ENCODE peak calls at places on chromosomes 2 and 18, in six cellular contexts. One of them, this sample, is unnamed. For H3K4me1, the result is how much of the 10 kb centered on the place peaks cover.

GRCh38 chr2:172710584-172711024 is 25.0 kb upstream of the RAPGEF4 start:
- DNase-seq in adrenal gland: no peak
- DNase-seq in Peyer's patch: peak
- DNase-seq in right cardiac atrium: no peak
- DNase-seq in neural progenitor cell: peak
- DNase-seq in mucosa of descending colon: peak
- DNase-seq in this sample: no peak

GRCh38 chr2:72991980-72992733 is 74.8 kb downstream of the EMX1 start:
- DNase-seq in adrenal gland: no peak
- DNase-seq in Peyer's patch: peak
- DNase-seq in right cardiac atrium: no peak
- DNase-seq in neural progenitor cell: no peak
- DNase-seq in mucosa of descending colon: no peak
- DNase-seq in this sample: no peak

GRCh38 chr18:33557706-33558105 is 20.3 kb upstream of the ASXL3 start:
- DNase-seq in adrenal gland: no peak
- DNase-seq in Peyer's patch: no peak
- DNase-seq in right cardiac atrium: no peak
- DNase-seq in neural progenitor cell: no peak
- DNase-seq in mucosa of descending colon: no peak
- DNase-seq in this sample: no peak

GRCh38 chr2:188291142-188291616 is 495 bp upstream of the GULP1 start:
- DNase-seq in adrenal gland: peak
- DNase-seq in Peyer's patch: peak
- DNase-seq in right cardiac atrium: peak
- DNase-seq in neural progenitor cell: peak
- DNase-seq in mucosa of descending colon: peak
- DNase-seq in this sample: no peak

GRCh38 chr2:54271843-54272600 is 16.0 kb upstream of the TSPYL6 start:
- DNase-seq in adrenal gland: no peak
- DNase-seq in Peyer's patch: peak
- DNase-seq in right cardiac atrium: no peak
- DNase-seq in neural progenitor cell: no peak
- DNase-seq in mucosa of descending colon: no peak
- DNase-seq in this sample: no peak

GRCh38 chr2:134283701-134284100 is 29.8 kb downstream of the MGAT5 start:
- DNase-seq in adrenal gland: no peak
- DNase-seq in Peyer's patch: no peak
- DNase-seq in right cardiac atrium: no peak
- DNase-seq in neural progenitor cell: no peak
- DNase-seq in mucosa of descending colon: no peak
- DNase-seq in this sample: no peak

GRCh38 chr18:8615397-8616025 is 6.3 kb downstream of the RAB12 start:
- DNase-seq in adrenal gland: peak
- DNase-seq in Peyer's patch: no peak
- DNase-seq in right cardiac atrium: peak
- DNase-seq in neural progenitor cell: no peak
- DNase-seq in mucosa of descending colon: peak
- DNase-seq in this sample: no peak

GRCh38 chr2:16507655-16508054 is 158.0 kb downstream of the CYRIA start:
- DNase-seq in adrenal gland: no peak
- DNase-seq in Peyer's patch: no peak
- DNase-seq in right cardiac atrium: no peak
- DNase-seq in neural progenitor cell: peak
- DNase-seq in mucosa of descending colon: peak
- DNase-seq in this sample: no peak

GRCh38 chr2:111923271-111923670 is 24.9 kb downstream of the MERTK start:
- DNase-seq in adrenal gland: no peak
- DNase-seq in Peyer's patch: no peak
- DNase-seq in right cardiac atrium: no peak
- DNase-seq in neural progenitor cell: no peak
- DNase-seq in mucosa of descending colon: no peak
- DNase-seq in this sample: no peak

GRCh38 chr2:237315170-237315880 is 98.6 kb downstream of the COL6A3 start:
- DNase-seq in adrenal gland: peak
- DNase-seq in Peyer's patch: peak
- DNase-seq in right cardiac atrium: peak
- DNase-seq in neural progenitor cell: peak
- DNase-seq in mucosa of descending colon: peak
- DNase-seq in this sample: no peak

GRCh38 chr18:63409301-63409700 is 13.0 kb downstream of the VPS4B start:
- DNase-seq in adrenal gland: no peak
- DNase-seq in Peyer's patch: no peak
- DNase-seq in right cardiac atrium: no peak
- DNase-seq in neural progenitor cell: no peak
- DNase-seq in mucosa of descending colon: no peak
- DNase-seq in this sample: no peak

GRCh38 chr18:9827856-9828793 is 57.6 kb upstream of the TXNDC2 start:
- DNase-seq in adrenal gland: peak
- DNase-seq in Peyer's patch: peak
- DNase-seq in right cardiac atrium: peak
- DNase-seq in neural progenitor cell: no peak
- DNase-seq in mucosa of descending colon: peak
- DNase-seq in this sample: no peak

GRCh38 chr2:25548587-25548986 is 124.8 kb downstream of the DTNB start:
- DNase-seq in adrenal gland: no peak
- DNase-seq in Peyer's patch: no peak
- DNase-seq in right cardiac atrium: no peak
- DNase-seq in neural progenitor cell: no peak
- DNase-seq in mucosa of descending colon: no peak
- DNase-seq in this sample: no peak

GRCh38 chr2:15965564-15966019 is 25.2 kb downstream of the MYCN start:
- DNase-seq in adrenal gland: no peak
- DNase-seq in Peyer's patch: peak
- DNase-seq in right cardiac atrium: no peak
- DNase-seq in neural progenitor cell: peak
- DNase-seq in mucosa of descending colon: no peak
- DNase-seq in this sample: no peak

GRCh38 chr2:98884658-98885057 is 51.4 kb downstream of the CRACDL start:
- DNase-seq in adrenal gland: no peak
- DNase-seq in Peyer's patch: no peak
- DNase-seq in right cardiac atrium: no peak
- DNase-seq in neural progenitor cell: no peak
- DNase-seq in mucosa of descending colon: no peak
- DNase-seq in this sample: no peak

GRCh38 chr2:231059756-231060155 is 3.1 kb downstream of the PSMD1 start:
- DNase-seq in adrenal gland: no peak
- DNase-seq in Peyer's patch: no peak
- DNase-seq in right cardiac atrium: no peak
- DNase-seq in neural progenitor cell: no peak
- DNase-seq in mucosa of descending colon: no peak
- DNase-seq in this sample: no peak

GRCh38 chr2:3193423-3194330 is 183.9 kb downstream of the EIPR1 start:
- DNase-seq in adrenal gland: no peak
- DNase-seq in Peyer's patch: no peak
- DNase-seq in right cardiac atrium: no peak
- DNase-seq in neural progenitor cell: no peak
- DNase-seq in mucosa of descending colon: no peak
- DNase-seq in this sample: no peak

GRCh38 chr2:240957656-240958365 is 40.6 kb upstream of the SNED1 start:
- DNase-seq in adrenal gland: peak
- DNase-seq in Peyer's patch: peak
- DNase-seq in right cardiac atrium: peak
- DNase-seq in neural progenitor cell: no peak
- DNase-seq in mucosa of descending colon: no peak
- DNase-seq in this sample: no peak
- H3K4me1 ChIP-seq in adrenal gland: under half
- H3K4me1 ChIP-seq in Peyer's patch: under half
- H3K4me1 ChIP-seq in right cardiac atrium: under half
- H3K4me1 ChIP-seq in neural progenitor cell: under half
- H3K4me1 ChIP-seq in mucosa of descending colon: under half
- H3K4me1 ChIP-seq in this sample: under half

GRCh38 chr2:148876589-148877402 is 1.8 kb downstream of the KIF5C start:
- DNase-seq in adrenal gland: peak
- DNase-seq in Peyer's patch: peak
- DNase-seq in right cardiac atrium: peak
- DNase-seq in neural progenitor cell: peak
- DNase-seq in mucosa of descending colon: peak
- DNase-seq in this sample: peak
- H3K4me3 ChIP-seq in adrenal gland: no peak
- H3K4me3 ChIP-seq in Peyer's patch: peak
- H3K4me3 ChIP-seq in right cardiac atrium: peak
- H3K4me3 ChIP-seq in neural progenitor cell: peak
- H3K4me3 ChIP-seq in mucosa of descending colon: no peak
- H3K4me3 ChIP-seq in this sample: peak

DNA sequence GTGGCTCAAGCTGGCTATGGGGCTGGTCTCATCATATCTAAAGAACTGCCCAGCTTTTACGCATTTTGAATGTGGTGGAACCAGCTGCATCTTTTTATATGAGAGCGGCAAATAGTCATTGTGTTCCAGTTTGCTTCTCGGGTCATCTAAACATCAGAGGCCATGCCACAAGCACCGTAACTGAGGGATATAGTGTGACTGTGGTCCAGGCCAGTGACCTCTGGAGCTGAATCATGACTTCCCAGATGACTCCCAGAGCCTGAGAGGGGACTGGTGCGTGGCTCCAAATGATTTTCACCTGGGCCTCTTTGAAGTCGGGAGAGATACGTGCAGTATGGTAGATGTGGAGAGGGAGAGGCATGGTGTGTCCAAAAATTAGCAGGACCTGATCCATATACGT is 271.0 kb downstream of the NEDD4L start:
- DNase-seq in adrenal gland: peak
- DNase-seq in Peyer's patch: no peak
- DNase-seq in right cardiac atrium: no peak
- DNase-seq in neural progenitor cell: no peak
- DNase-seq in mucosa of descending colon: no peak
- DNase-seq in this sample: no peak
- H3K4me1 ChIP-seq in adrenal gland: under half
- H3K4me1 ChIP-seq in Peyer's patch: under half
- H3K4me1 ChIP-seq in right cardiac atrium: under half
- H3K4me1 ChIP-seq in neural progenitor cell: under half
- H3K4me1 ChIP-seq in mucosa of descending colon: under half
- H3K4me1 ChIP-seq in this sample: under half

DNA sequence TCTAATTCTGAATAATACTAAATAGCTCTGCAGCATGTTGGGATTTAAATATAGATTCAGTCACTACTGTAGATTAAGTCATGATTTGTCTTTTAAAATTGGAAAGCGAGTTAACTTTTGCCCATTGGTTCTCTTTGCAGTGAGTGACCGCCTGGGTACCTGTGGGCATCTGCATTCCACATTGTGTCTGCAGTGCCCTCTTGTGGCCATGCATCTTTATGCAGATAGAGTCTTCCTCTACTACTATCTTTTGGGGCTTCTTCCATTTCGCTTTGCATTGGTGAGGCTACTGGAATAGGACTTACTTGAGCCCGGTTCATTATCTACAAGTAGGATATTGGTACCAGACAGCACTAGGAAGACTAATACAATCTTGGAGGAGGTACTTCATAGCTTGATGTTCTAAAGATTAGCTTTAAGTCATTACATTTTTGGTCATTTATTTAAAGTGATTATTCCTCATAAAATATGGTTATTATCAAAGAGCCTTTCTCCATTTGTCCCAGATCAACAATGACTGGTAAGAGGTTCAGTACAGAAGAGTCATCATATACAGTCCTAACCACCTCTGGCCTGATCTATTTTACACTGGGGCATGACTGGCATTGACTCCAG is 203.0 kb downstream of the SOCS6 start:
- DNase-seq in adrenal gland: peak
- DNase-seq in Peyer's patch: peak
- DNase-seq in right cardiac atrium: peak
- DNase-seq in neural progenitor cell: peak
- DNase-seq in mucosa of descending colon: peak
- DNase-seq in this sample: peak
- H3K4me3 ChIP-seq in adrenal gland: no peak
- H3K4me3 ChIP-seq in Peyer's patch: no peak
- H3K4me3 ChIP-seq in right cardiac atrium: no peak
- H3K4me3 ChIP-seq in neural progenitor cell: no peak
- H3K4me3 ChIP-seq in mucosa of descending colon: no peak
- H3K4me3 ChIP-seq in this sample: no peak

GRCh38 chr2:47541848-47542450 is 139.0 kb downstream of the MSH2 start:
- DNase-seq in adrenal gland: no peak
- DNase-seq in Peyer's patch: no peak
- DNase-seq in right cardiac atrium: no peak
- DNase-seq in neural progenitor cell: no peak
- DNase-seq in mucosa of descending colon: no peak
- DNase-seq in this sample: no peak
- H3K4me1 ChIP-seq in adrenal gland: under half
- H3K4me1 ChIP-seq in Peyer's patch: under half
- H3K4me1 ChIP-seq in right cardiac atrium: under half
- H3K4me1 ChIP-seq in neural progenitor cell: under half
- H3K4me1 ChIP-seq in mucosa of descending colon: under half
- H3K4me1 ChIP-seq in this sample: under half